ENCODE peak calls at places on chromosomes 13 and 19, in eight cellular contexts. One of them, this sample, is unnamed.

GRCh38 chr19:49145485-49146407 is 9.4 kb downstream of the HRC start:
- DNase-seq in ovary: peak; percentile 46
- DNase-seq in COLO829: peak; percentile 77
- DNase-seq in GM04504: peak; percentile 44
- DNase-seq in fibroblast of the conjunctiva: peak; percentile 49
- DNase-seq in HuH-7.5: peak; percentile 90
- DNase-seq in stimulated activated CD8-positive, alpha-beta memory T cell treated with anti-CD3 and anti-CD28 coated beads, Interleukin-4, amount 100 ng/mL, for 1 hour: peak; percentile 57
- DNase-seq in aorta: peak; percentile 94
- DNase-seq in this sample: peak; percentile 86

GRCh38 chr13:24208314-24208713 is 47.8 kb downstream of the SPATA13 start:
- DNase-seq in fibroblast of the conjunctiva: peak; percentile 67
- DNase-seq in stimulated activated CD8-positive, alpha-beta memory T cell treated with anti-CD3 and anti-CD28 coated beads, Interleukin-4, amount 100 ng/mL, for 1 hour: no peak
- DNase-seq in GM04504: peak; percentile 83
- DNase-seq in ovary: no peak
- DNase-seq in HuH-7.5: no peak
- DNase-seq in aorta: no peak
- DNase-seq in COLO829: peak; percentile 52
- DNase-seq in this sample: peak; percentile 80

GRCh38 chr13:50916701-50917184 is 7.2 kb downstream of the RNASEH2B start:
- DNase-seq in fibroblast of the conjunctiva: no peak
- DNase-seq in stimulated activated CD8-positive, alpha-beta memory T cell treated with anti-CD3 and anti-CD28 coated beads, Interleukin-4, amount 100 ng/mL, for 1 hour: no peak
- DNase-seq in HuH-7.5: no peak
- DNase-seq in COLO829: no peak
- DNase-seq in ovary: no peak
- DNase-seq in GM04504: no peak
- DNase-seq in aorta: no peak
- DNase-seq in this sample: no peak

GRCh38 chr13:41780736-41781708 is 179.9 kb downstream of the VWA8 start:
- DNase-seq in aorta: no peak
- DNase-seq in COLO829: peak; percentile 57
- DNase-seq in stimulated activated CD8-positive, alpha-beta memory T cell treated with anti-CD3 and anti-CD28 coated beads, Interleukin-4, amount 100 ng/mL, for 1 hour: no peak
- DNase-seq in HuH-7.5: no peak
- DNase-seq in ovary: no peak
- DNase-seq in fibroblast of the conjunctiva: peak; percentile 47
- DNase-seq in GM04504: peak; percentile 79
- DNase-seq in this sample: no peak

GRCh38 chr13:32837307-32837972 is 178.8 kb upstream of the KL start:
- DNase-seq in fibroblast of the conjunctiva: no peak
- DNase-seq in COLO829: no peak
- DNase-seq in HuH-7.5: no peak
- DNase-seq in stimulated activated CD8-positive, alpha-beta memory T cell treated with anti-CD3 and anti-CD28 coated beads, Interleukin-4, amount 100 ng/mL, for 1 hour: no peak
- DNase-seq in ovary: no peak
- DNase-seq in GM04504: no peak
- DNase-seq in aorta: no peak
- DNase-seq in this sample: no peak

GRCh38 chr13:29436291-29436690 is 159.2 kb downstream of the SLC7A1 start:
- DNase-seq in GM04504: no peak
- DNase-seq in aorta: no peak
- DNase-seq in COLO829: no peak
- DNase-seq in ovary: no peak
- DNase-seq in fibroblast of the conjunctiva: peak; percentile 36
- DNase-seq in stimulated activated CD8-positive, alpha-beta memory T cell treated with anti-CD3 and anti-CD28 coated beads, Interleukin-4, amount 100 ng/mL, for 1 hour: no peak
- DNase-seq in HuH-7.5: no peak
- DNase-seq in this sample: no peak

GRCh38 chr19:43700368-43701015 is 15.4 kb upstream of the IRGC start:
- DNase-seq in ovary: peak; percentile 25
- DNase-seq in fibroblast of the conjunctiva: peak; percentile 77
- DNase-seq in stimulated activated CD8-positive, alpha-beta memory T cell treated with anti-CD3 and anti-CD28 coated beads, Interleukin-4, amount 100 ng/mL, for 1 hour: no peak
- DNase-seq in aorta: no peak
- DNase-seq in GM04504: peak; percentile 59
- DNase-seq in COLO829: no peak
- DNase-seq in HuH-7.5: no peak
- DNase-seq in this sample: peak; percentile 34

GRCh38 chr19:14544977-14545715 is 15.8 kb downstream of the TECR start:
- DNase-seq in stimulated activated CD8-positive, alpha-beta memory T cell treated with anti-CD3 and anti-CD28 coated beads, Interleukin-4, amount 100 ng/mL, for 1 hour: no peak
- DNase-seq in HuH-7.5: no peak
- DNase-seq in aorta: no peak
- DNase-seq in GM04504: no peak
- DNase-seq in ovary: no peak
- DNase-seq in fibroblast of the conjunctiva: no peak
- DNase-seq in COLO829: no peak
- DNase-seq in this sample: peak; percentile 94

GRCh38 chr19:30317403-30317802 is 54.8 kb upstream of the ZNF536 start:
- DNase-seq in aorta: peak; percentile 62
- DNase-seq in fibroblast of the conjunctiva: no peak
- DNase-seq in stimulated activated CD8-positive, alpha-beta memory T cell treated with anti-CD3 and anti-CD28 coated beads, Interleukin-4, amount 100 ng/mL, for 1 hour: no peak
- DNase-seq in GM04504: no peak
- DNase-seq in ovary: no peak
- DNase-seq in HuH-7.5: no peak
- DNase-seq in COLO829: no peak
- DNase-seq in this sample: peak; percentile 15

GRCh38 chr13:33218020-33218419 is 67.5 kb downstream of the STARD13 start:
- DNase-seq in ovary: no peak
- DNase-seq in GM04504: no peak
- DNase-seq in COLO829: no peak
- DNase-seq in HuH-7.5: no peak
- DNase-seq in fibroblast of the conjunctiva: no peak
- DNase-seq in stimulated activated CD8-positive, alpha-beta memory T cell treated with anti-CD3 and anti-CD28 coated beads, Interleukin-4, amount 100 ng/mL, for 1 hour: no peak
- DNase-seq in aorta: no peak
- DNase-seq in this sample: no peak